ENCODE peak calls at places on chromosomes 3 and 15, in four cellular contexts. K, V, J and W are unnamed samples.

GRCh38 chr3:31724144-31724543 is 191.4 kb downstream of the STT3B start:
- DNase-seq in K (no peak), V (no peak), J (no peak), W (no peak)

GRCh38 chr15:82535566-82536408 is 4.5 kb downstream of the RPS17 start:
- DNase-seq in K (peak), V (no peak), J (no peak), W (peak)

GRCh38 chr3:141392416-141392815 is 24.1 kb downstream of the ZBTB38 start:
- DNase-seq in K (no peak), V (no peak), J (no peak), W (no peak)

GRCh38 chr3:31839144-31839917 is 141.7 kb downstream of the OSBPL10 start:
- DNase-seq in K (no peak), V (no peak), J (no peak), W (peak)

GRCh38 chr3:161409069-161409468 is 37.8 kb upstream of the SPTSSB start:
- DNase-seq in K (peak), V (no peak), J (no peak), W (peak)

GRCh38 chr3:40302784-40303183 is 6.7 kb upstream of the EIF1B start:
- DNase-seq in K (no peak), V (no peak), J (no peak), W (no peak)

GRCh38 chr3:14304101-14305045 is 98.0 kb upstream of the SLC6A6 start:
- DNase-seq in K (no peak), V (no peak), J (no peak), W (no peak)

GRCh38 chr3:56086355-56086754 is 381.9 kb downstream of the ERC2 start:
- DNase-seq in K (no peak), V (no peak), J (no peak), W (no peak)

GRCh38 chr3:73540969-73541740 is 83.6 kb downstream of the PDZRN3 start:
- DNase-seq in K (no peak), V (no peak), J (no peak), W (no peak)

GRCh38 chr15:85733415-85733814 is 61.3 kb downstream of the KLHL25 start:
- DNase-seq in K (no peak), V (no peak), J (no peak), W (no peak)

DNA sequence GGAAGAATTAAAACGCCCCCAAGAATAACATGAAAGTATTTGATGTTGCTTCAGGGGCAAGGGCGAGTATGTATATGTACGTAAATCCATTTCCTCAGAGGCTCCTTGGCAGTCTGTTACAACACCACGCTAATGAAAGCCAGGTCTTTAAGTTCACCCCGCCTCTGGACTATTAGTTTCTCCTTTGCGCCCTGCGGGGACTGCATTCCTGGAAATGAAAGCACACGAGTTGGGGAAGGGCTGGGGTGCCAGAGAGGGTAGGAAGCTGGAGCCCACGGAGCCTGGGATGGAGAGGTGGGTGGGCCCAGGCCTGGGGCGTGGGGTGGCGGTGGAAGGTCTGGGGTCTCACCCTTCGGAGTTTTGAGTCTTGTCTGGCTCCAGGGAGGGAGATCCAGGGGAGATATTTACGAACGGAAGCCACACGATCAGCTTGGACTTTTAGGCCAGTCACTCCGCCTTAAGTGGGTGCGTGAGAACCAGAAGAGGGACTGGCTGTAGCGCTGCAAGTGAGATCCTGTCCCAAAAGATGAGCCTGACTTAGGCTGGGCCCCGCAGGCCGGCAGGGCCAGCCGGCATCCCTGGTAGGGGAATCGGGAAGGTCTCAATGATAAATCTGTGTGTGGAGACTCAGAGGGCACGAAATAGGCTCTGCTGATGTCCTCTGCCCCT is 1.6 kb upstream of the PLCL2 start:
- DNase-seq in K (no peak), V (no peak), J (no peak), W (no peak)
- TF ChIP-seq JUND in K (no peak), V (no peak), J (no peak), W (no peak)

GRCh38 chr3:13110678-13111116 is 37.5 kb upstream of the IQSEC1 start:
- DNase-seq in K (no peak), V (no peak), J (peak), W (no peak)
- TF ChIP-seq BRCA1 in K (no peak), V (no peak), J (no peak), W (no peak)

GRCh38 chr3:83321457-83321856 is 1560.0 kb upstream of the GBE1 start:
- DNase-seq in K (no peak), V (no peak), J (no peak), W (no peak)
- TF ChIP-seq JUND in K (no peak), V (no peak), J (no peak), W (no peak)

DNA sequence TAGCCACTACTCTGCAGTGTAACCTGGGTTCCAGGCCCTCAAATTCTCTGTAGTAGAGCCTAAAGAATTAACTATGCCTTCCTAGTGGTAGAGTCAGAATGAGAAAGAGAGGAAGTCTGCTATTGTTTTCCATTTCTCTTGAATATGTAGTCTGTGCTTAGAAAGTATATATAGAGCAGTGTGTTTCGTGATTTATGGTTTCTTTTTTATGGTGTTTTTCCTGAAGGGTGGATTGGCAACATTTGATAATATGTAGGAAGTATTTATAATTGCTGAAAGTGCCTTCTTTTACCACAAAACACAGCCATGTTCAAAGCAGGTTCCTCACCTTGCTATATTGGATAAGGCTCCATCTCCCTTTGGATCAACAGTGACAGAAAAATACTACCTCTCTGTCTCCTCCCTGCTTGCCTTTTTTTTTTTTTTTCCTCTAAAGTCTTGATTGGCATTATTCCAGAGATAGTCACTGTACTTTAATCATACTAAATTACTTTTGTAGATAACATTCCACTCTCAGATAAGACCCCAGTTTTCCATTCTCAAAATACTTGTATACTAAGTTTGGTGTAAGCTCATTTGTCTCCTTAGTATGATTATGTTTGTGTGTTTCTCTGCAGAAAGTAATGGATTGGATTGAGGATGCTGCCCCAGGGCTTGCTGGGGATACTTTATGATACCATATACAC is 47.8 kb downstream of the IQGAP1 start:
- DNase-seq in K (no peak), V (no peak), J (no peak), W (no peak)
- TF ChIP-seq BRCA1 in K (no peak), V (no peak), J (no peak), W (no peak)

DNA sequence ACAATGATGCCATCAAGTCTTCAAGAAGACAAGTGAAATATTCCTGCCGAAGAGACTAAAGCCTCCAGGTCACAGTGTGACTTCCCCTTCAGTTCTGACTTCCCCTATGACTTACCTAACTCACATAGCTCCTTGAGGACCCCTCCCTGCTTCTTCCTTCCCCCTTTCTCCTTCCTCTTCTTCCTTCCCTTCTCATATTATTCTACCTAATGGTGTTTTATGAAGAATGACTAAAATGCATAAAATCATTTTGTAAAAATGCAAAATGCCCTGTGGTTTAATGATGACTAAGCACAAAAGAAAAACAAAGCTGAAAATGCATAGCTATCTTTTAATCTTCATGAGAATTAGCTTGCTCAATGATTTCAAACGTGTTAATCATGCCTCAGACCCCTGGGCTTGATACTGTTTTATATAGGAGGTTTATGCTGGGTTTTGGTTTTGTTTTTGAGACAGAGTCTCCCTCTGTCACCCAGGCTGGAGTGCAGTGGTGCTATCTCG is 26.1 kb upstream of the TM4SF4 start:
- DNase-seq in K (no peak), V (no peak), J (no peak), W (no peak)
- TF ChIP-seq JUND in K (no peak), V (no peak), J (no peak), W (no peak)

GRCh38 chr15:36632196-36632595 is 52.8 kb downstream of the CDIN1 start:
- DNase-seq in K (no peak), V (no peak), J (no peak), W (no peak)
- TF ChIP-seq BRCA1 in K (no peak), V (no peak), J (no peak), W (no peak)